ENCODE peak calls at places on chromosomes 7 and 10, in six cellular contexts. One of them, this sample, is unnamed.

GRCh38 chr10:3000063-3000462 is 67.3 kb upstream of the PFKP start:
- DNase-seq in cardiac fibroblast: no peak
- DNase-seq in CD4-positive, alpha-beta T cell: no peak
- DNase-seq in ovary: no peak
- DNase-seq in HFF-Myc: no peak
- DNase-seq in breast epithelium: no peak
- DNase-seq in this sample: no peak

GRCh38 chr10:124106241-124106905 is 13.0 kb upstream of the CHST15 start:
- DNase-seq in cardiac fibroblast: peak
- DNase-seq in CD4-positive, alpha-beta T cell: no peak
- DNase-seq in ovary: peak
- DNase-seq in breast epithelium: peak
- DNase-seq in HFF-Myc: peak
- DNase-seq in this sample: no peak

GRCh38 chr10:125707852-125708468 is 11.5 kb upstream of the EDRF1 start:
- DNase-seq in breast epithelium: no peak
- DNase-seq in cardiac fibroblast: peak
- DNase-seq in HFF-Myc: no peak
- DNase-seq in CD4-positive, alpha-beta T cell: no peak
- DNase-seq in ovary: no peak
- DNase-seq in this sample: no peak

GRCh38 chr7:45712057-45712689 is 138.0 kb downstream of the ADCY1 start:
- DNase-seq in CD4-positive, alpha-beta T cell: no peak
- DNase-seq in breast epithelium: no peak
- DNase-seq in ovary: no peak
- DNase-seq in cardiac fibroblast: no peak
- DNase-seq in HFF-Myc: no peak
- DNase-seq in this sample: no peak

GRCh38 chr7:142859829-142860228 is 5.0 kb downstream of the EPHB6 start:
- DNase-seq in breast epithelium: peak
- DNase-seq in CD4-positive, alpha-beta T cell: no peak
- DNase-seq in ovary: peak
- DNase-seq in cardiac fibroblast: peak
- DNase-seq in HFF-Myc: no peak
- DNase-seq in this sample: no peak

GRCh38 chr10:82037076-82037475 is 162.1 kb downstream of the NRG3 start:
- DNase-seq in HFF-Myc: no peak
- DNase-seq in ovary: no peak
- DNase-seq in cardiac fibroblast: no peak
- DNase-seq in breast epithelium: peak
- DNase-seq in CD4-positive, alpha-beta T cell: no peak
- DNase-seq in this sample: no peak

GRCh38 chr7:63067897-63068585 is 930.6 kb upstream of the ZNF722 start:
- DNase-seq in cardiac fibroblast: no peak
- DNase-seq in ovary: no peak
- DNase-seq in breast epithelium: no peak
- DNase-seq in HFF-Myc: no peak
- DNase-seq in CD4-positive, alpha-beta T cell: no peak
- DNase-seq in this sample: no peak

GRCh38 chr10:23675588-23675987 is 236.7 kb downstream of the OTUD1 start:
- DNase-seq in CD4-positive, alpha-beta T cell: no peak
- DNase-seq in HFF-Myc: no peak
- DNase-seq in breast epithelium: no peak
- DNase-seq in cardiac fibroblast: no peak
- DNase-seq in ovary: no peak
- DNase-seq in this sample: no peak

GRCh38 chr7:80642871-80643270 is 4.4 kb downstream of the CD36 start:
- DNase-seq in ovary: no peak
- DNase-seq in breast epithelium: no peak
- DNase-seq in HFF-Myc: no peak
- DNase-seq in cardiac fibroblast: no peak
- DNase-seq in CD4-positive, alpha-beta T cell: no peak
- DNase-seq in this sample: no peak

GRCh38 chr10:125820705-125821104 is 2.4 kb downstream of the UROS start:
- DNase-seq in HFF-Myc: no peak
- DNase-seq in ovary: no peak
- DNase-seq in breast epithelium: no peak
- DNase-seq in cardiac fibroblast: no peak
- DNase-seq in CD4-positive, alpha-beta T cell: no peak
- DNase-seq in this sample: no peak

GRCh38 chr10:113454341-113455061 is 98.4 kb upstream of the HABP2 start:
- DNase-seq in cardiac fibroblast: peak
- DNase-seq in HFF-Myc: no peak
- DNase-seq in ovary: no peak
- DNase-seq in CD4-positive, alpha-beta T cell: no peak
- DNase-seq in breast epithelium: no peak
- DNase-seq in this sample: peak

GRCh38 chr7:112422842-112423496 is 27.3 kb upstream of the IFRD1 start:
- DNase-seq in breast epithelium: peak
- DNase-seq in CD4-positive, alpha-beta T cell: no peak
- DNase-seq in cardiac fibroblast: peak
- DNase-seq in ovary: peak
- DNase-seq in HFF-Myc: peak
- DNase-seq in this sample: no peak

GRCh38 chr7:89607797-89608196 is 546.5 kb upstream of the STEAP1 start:
- DNase-seq in breast epithelium: no peak
- DNase-seq in HFF-Myc: no peak
- DNase-seq in ovary: no peak
- DNase-seq in CD4-positive, alpha-beta T cell: peak
- DNase-seq in cardiac fibroblast: no peak
- DNase-seq in this sample: no peak

GRCh38 chr10:12480440-12480839 is 131.1 kb downstream of the CAMK1D start:
- DNase-seq in breast epithelium: no peak
- DNase-seq in cardiac fibroblast: no peak
- DNase-seq in ovary: no peak
- DNase-seq in HFF-Myc: no peak
- DNase-seq in CD4-positive, alpha-beta T cell: no peak
- DNase-seq in this sample: no peak

GRCh38 chr7:111012152-111012551 is 78.8 kb upstream of the LRRN3 start:
- DNase-seq in breast epithelium: no peak
- DNase-seq in cardiac fibroblast: peak
- DNase-seq in CD4-positive, alpha-beta T cell: no peak
- DNase-seq in HFF-Myc: no peak
- DNase-seq in ovary: no peak
- DNase-seq in this sample: no peak

GRCh38 chr7:148289630-148290029 is 300.9 kb upstream of the C7orf33 start:
- DNase-seq in ovary: no peak
- DNase-seq in cardiac fibroblast: no peak
- DNase-seq in HFF-Myc: no peak
- DNase-seq in breast epithelium: no peak
- DNase-seq in CD4-positive, alpha-beta T cell: no peak
- DNase-seq in this sample: no peak

GRCh38 chr7:143331179-143331825 is 15.4 kb downstream of the CLCN1 start:
- DNase-seq in breast epithelium: no peak
- DNase-seq in cardiac fibroblast: peak
- DNase-seq in CD4-positive, alpha-beta T cell: no peak
- DNase-seq in ovary: no peak
- DNase-seq in HFF-Myc: peak
- DNase-seq in this sample: no peak

GRCh38 chr10:104259999-104260774 is 5.5 kb downstream of the GSTO1 start:
- DNase-seq in cardiac fibroblast: peak
- DNase-seq in ovary: no peak
- DNase-seq in HFF-Myc: no peak
- DNase-seq in CD4-positive, alpha-beta T cell: no peak
- DNase-seq in breast epithelium: no peak
- DNase-seq in this sample: no peak

GRCh38 chr7:44455155-44455554 is 35.3 kb downstream of the NUDCD3 start:
- DNase-seq in CD4-positive, alpha-beta T cell: no peak
- DNase-seq in HFF-Myc: no peak
- DNase-seq in cardiac fibroblast: no peak
- DNase-seq in ovary: no peak
- DNase-seq in breast epithelium: no peak
- DNase-seq in this sample: no peak

GRCh38 chr10:60417898-60418297 is 28.2 kb upstream of the ANK3 start:
- DNase-seq in cardiac fibroblast: no peak
- DNase-seq in HFF-Myc: no peak
- DNase-seq in breast epithelium: no peak
- DNase-seq in ovary: no peak
- DNase-seq in CD4-positive, alpha-beta T cell: no peak
- DNase-seq in this sample: no peak

GRCh38 chr10:96665306-96665705 is 55.0 kb downstream of the PIK3AP1 start:
- DNase-seq in CD4-positive, alpha-beta T cell: no peak
- DNase-seq in ovary: no peak
- DNase-seq in HFF-Myc: no peak
- DNase-seq in breast epithelium: no peak
- DNase-seq in cardiac fibroblast: no peak
- DNase-seq in this sample: no peak

GRCh38 chr10:126133906-126134703 is 237.7 kb downstream of the FANK1 start:
- DNase-seq in breast epithelium: no peak
- DNase-seq in HFF-Myc: no peak
- DNase-seq in CD4-positive, alpha-beta T cell: no peak
- DNase-seq in ovary: no peak
- DNase-seq in cardiac fibroblast: peak
- DNase-seq in this sample: no peak

GRCh38 chr10:28975891-28976471 is 298.7 kb downstream of the BAMBI start:
- DNase-seq in cardiac fibroblast: peak
- DNase-seq in ovary: no peak
- DNase-seq in CD4-positive, alpha-beta T cell: no peak
- DNase-seq in breast epithelium: no peak
- DNase-seq in HFF-Myc: no peak
- DNase-seq in this sample: no peak

GRCh38 chr7:95545007-95545615 is 51.2 kb downstream of the PDK4 start:
- DNase-seq in breast epithelium: no peak
- DNase-seq in HFF-Myc: peak
- DNase-seq in cardiac fibroblast: peak
- DNase-seq in ovary: peak
- DNase-seq in CD4-positive, alpha-beta T cell: no peak
- DNase-seq in this sample: no peak

GRCh38 chr7:132514430-132514829 is 61.8 kb downstream of the PLXNA4 start:
- DNase-seq in cardiac fibroblast: no peak
- DNase-seq in ovary: no peak
- DNase-seq in breast epithelium: no peak
- DNase-seq in HFF-Myc: no peak
- DNase-seq in CD4-positive, alpha-beta T cell: no peak
- DNase-seq in this sample: no peak

GRCh38 chr7:132511387-132511786 is 64.9 kb downstream of the PLXNA4 start:
- DNase-seq in ovary: no peak
- DNase-seq in cardiac fibroblast: no peak
- DNase-seq in breast epithelium: no peak
- DNase-seq in HFF-Myc: no peak
- DNase-seq in CD4-positive, alpha-beta T cell: no peak
- DNase-seq in this sample: no peak

GRCh38 chr7:132509667-132510066 is 66.6 kb downstream of the PLXNA4 start:
- DNase-seq in breast epithelium: no peak
- DNase-seq in ovary: no peak
- DNase-seq in cardiac fibroblast: no peak
- DNase-seq in HFF-Myc: no peak
- DNase-seq in CD4-positive, alpha-beta T cell: no peak
- DNase-seq in this sample: no peak

GRCh38 chr7:132508724-132509348 is 67.4 kb downstream of the PLXNA4 start:
- DNase-seq in breast epithelium: no peak
- DNase-seq in HFF-Myc: no peak
- DNase-seq in cardiac fibroblast: no peak
- DNase-seq in ovary: no peak
- DNase-seq in CD4-positive, alpha-beta T cell: no peak
- DNase-seq in this sample: no peak

GRCh38 chr7:132511921-132512320 is 64.3 kb downstream of the PLXNA4 start:
- DNase-seq in cardiac fibroblast: no peak
- DNase-seq in CD4-positive, alpha-beta T cell: no peak
- DNase-seq in breast epithelium: no peak
- DNase-seq in ovary: no peak
- DNase-seq in HFF-Myc: no peak
- DNase-seq in this sample: no peak
- TF ChIP-seq CTCF in cardiac fibroblast: no peak
- TF ChIP-seq CTCF in CD4-positive, alpha-beta T cell: no peak
- TF ChIP-seq CTCF in breast epithelium: no peak
- TF ChIP-seq CTCF in ovary: no peak
- TF ChIP-seq CTCF in HFF-Myc: no peak
- TF ChIP-seq CTCF in this sample: no peak

GRCh38 chr10:77428776-77429395 is 208.7 kb downstream of the KCNMA1 start:
- DNase-seq in CD4-positive, alpha-beta T cell: no peak
- DNase-seq in HFF-Myc: no peak
- DNase-seq in cardiac fibroblast: peak
- DNase-seq in ovary: no peak
- DNase-seq in breast epithelium: no peak
- DNase-seq in this sample: peak
- TF ChIP-seq CTCF in CD4-positive, alpha-beta T cell: no peak
- TF ChIP-seq CTCF in HFF-Myc: peak
- TF ChIP-seq CTCF in cardiac fibroblast: peak
- TF ChIP-seq CTCF in ovary: no peak
- TF ChIP-seq CTCF in breast epithelium: peak
- TF ChIP-seq CTCF in this sample: peak

GRCh38 chr10:71613877-71614276 is 105.7 kb downstream of the C10orf105 start:
- DNase-seq in breast epithelium: no peak
- DNase-seq in cardiac fibroblast: no peak
- DNase-seq in ovary: no peak
- DNase-seq in CD4-positive, alpha-beta T cell: no peak
- DNase-seq in HFF-Myc: no peak
- DNase-seq in this sample: no peak
- TF ChIP-seq CTCF in breast epithelium: no peak
- TF ChIP-seq CTCF in cardiac fibroblast: no peak
- TF ChIP-seq CTCF in ovary: no peak
- TF ChIP-seq CTCF in CD4-positive, alpha-beta T cell: no peak
- TF ChIP-seq CTCF in HFF-Myc: no peak
- TF ChIP-seq CTCF in this sample: no peak

GRCh38 chr7:104252409-104253134 is 44.8 kb upstream of the ORC5 start:
- DNase-seq in HFF-Myc: no peak
- DNase-seq in ovary: no peak
- DNase-seq in breast epithelium: no peak
- DNase-seq in CD4-positive, alpha-beta T cell: no peak
- DNase-seq in cardiac fibroblast: no peak
- DNase-seq in this sample: no peak
- TF ChIP-seq CTCF in HFF-Myc: peak
- TF ChIP-seq CTCF in ovary: no peak
- TF ChIP-seq CTCF in breast epithelium: no peak
- TF ChIP-seq CTCF in CD4-positive, alpha-beta T cell: no peak
- TF ChIP-seq CTCF in cardiac fibroblast: no peak
- TF ChIP-seq CTCF in this sample: peak

GRCh38 chr10:70671619-70672164 is 614 bp upstream of the ADAMTS14 start:
- DNase-seq in breast epithelium: no peak
- DNase-seq in ovary: no peak
- DNase-seq in CD4-positive, alpha-beta T cell: no peak
- DNase-seq in HFF-Myc: no peak
- DNase-seq in cardiac fibroblast: no peak
- DNase-seq in this sample: no peak
- TF ChIP-seq CTCF in breast epithelium: no peak
- TF ChIP-seq CTCF in ovary: no peak
- TF ChIP-seq CTCF in CD4-positive, alpha-beta T cell: no peak
- TF ChIP-seq CTCF in HFF-Myc: no peak
- TF ChIP-seq CTCF in cardiac fibroblast: no peak
- TF ChIP-seq CTCF in this sample: no peak

GRCh38 chr7:77439572-77439971 is 23.4 kb upstream of the GSAP start:
- DNase-seq in breast epithelium: peak
- DNase-seq in HFF-Myc: no peak
- DNase-seq in ovary: no peak
- DNase-seq in CD4-positive, alpha-beta T cell: no peak
- DNase-seq in cardiac fibroblast: peak
- DNase-seq in this sample: no peak
- TF ChIP-seq CTCF in breast epithelium: peak
- TF ChIP-seq CTCF in HFF-Myc: peak
- TF ChIP-seq CTCF in ovary: no peak
- TF ChIP-seq CTCF in CD4-positive, alpha-beta T cell: no peak
- TF ChIP-seq CTCF in cardiac fibroblast: peak
- TF ChIP-seq CTCF in this sample: no peak